ENCODE peak calls at places on chromosome 1, in eight cellular contexts. E is GM23248, M is cardiac muscle cell, O is IMR-90, I is uterus, Z is psoas muscle, F is epithelial cell of prostate, G is mesenchymal stem cell. C is an unnamed sample.

GRCh38 chr1:119141020-119141424 is 569 bp upstream of the WARS2 start:
- DNase-seq in E (peak), M (no peak), O (no peak), I (peak), Z (no peak), F (no peak), G (no peak), C (no peak)

GRCh38 chr1:8689431-8690252 is 127.8 kb downstream of the RERE start:
- DNase-seq in E (no peak), M (no peak), O (no peak), I (no peak), Z (no peak), F (no peak), G (no peak), C (no peak)

GRCh38 chr1:162179121-162179520 is 109.6 kb downstream of the NOS1AP start:
- DNase-seq in E (no peak), M (no peak), O (no peak), I (no peak), Z (no peak), F (peak), G (no peak), C (no peak)

GRCh38 chr1:39737546-39738169 is 1.0 kb upstream of the PPIE start:
- DNase-seq in E (peak), M (no peak), O (peak), I (no peak), Z (no peak), F (no peak), G (peak), C (no peak)

GRCh38 chr1:52348704-52349301 is 17.2 kb downstream of the CC2D1B start:
- DNase-seq in E (peak), M (peak), O (peak), I (no peak), Z (no peak), F (no peak), G (peak), C (peak)

GRCh38 chr1:119611701-119612113 is 36.4 kb downstream of the ZNF697 start:
- DNase-seq in E (peak), M (peak), O (no peak), I (peak), Z (peak), F (no peak), G (peak), C (peak)

GRCh38 chr1:16905112-16905855 is 9.5 kb downstream of the RNU1-2 start:
- DNase-seq in E (peak), M (peak), O (peak), I (no peak), Z (no peak), F (peak), G (peak), C (no peak)

GRCh38 chr1:244329591-244330317 is 122.0 kb downstream of the ADSS2 start:
- DNase-seq in E (no peak), M (no peak), O (no peak), I (no peak), Z (no peak), F (peak), G (no peak), C (no peak)

GRCh38 chr1:17569200-17570139 is 30.0 kb downstream of the ARHGEF10L start:
- DNase-seq in E (peak), M (peak), O (peak), I (peak), Z (peak), F (no peak), G (peak), C (no peak)

GRCh38 chr1:213976665-213977485 is 10.9 kb upstream of the PROX1 start:
- DNase-seq in E (no peak), M (no peak), O (no peak), I (no peak), Z (no peak), F (no peak), G (no peak), C (no peak)

GRCh38 chr1:189205863-189206262 is 1271.8 kb downstream of the BRINP3 start:
- DNase-seq in E (no peak), M (no peak), O (peak), I (no peak), Z (no peak), F (no peak), G (no peak), C (no peak)

GRCh38 chr1:97630968-97631367 is 289.9 kb downstream of the DPYD start:
- DNase-seq in E (no peak), M (peak), O (no peak), I (no peak), Z (no peak), F (no peak), G (peak), C (no peak)

GRCh38 chr1:54582566-54583306 is 34.7 kb downstream of the ACOT11 start:
- DNase-seq in E (no peak), M (no peak), O (no peak), I (no peak), Z (no peak), F (no peak), G (no peak), C (no peak)

GRCh38 chr1:33512612-33513011 is 40.2 kb downstream of the ZSCAN20 start:
- DNase-seq in E (no peak), M (no peak), O (no peak), I (no peak), Z (no peak), F (peak), G (no peak), C (no peak)

GRCh38 chr1:48878191-48878940 is 101.7 kb upstream of the BEND5 start:
- DNase-seq in E (peak), M (no peak), O (peak), I (no peak), Z (no peak), F (peak), G (peak), C (no peak)

GRCh38 chr1:245046764-245047163 is 108.0 kb upstream of the KIF26B start:
- DNase-seq in E (no peak), M (peak), O (no peak), I (no peak), Z (no peak), F (no peak), G (no peak), C (no peak)

GRCh38 chr1:235920596-235921375 is 54.1 kb upstream of the LYST start:
- DNase-seq in E (no peak), M (no peak), O (no peak), I (no peak), Z (no peak), F (no peak), G (no peak), C (no peak)
- H3K27ac ChIP-seq in E (peak), M (no peak), O (no peak), I (no peak), Z (no peak), F (peak), G (peak), C (no peak)

DNA sequence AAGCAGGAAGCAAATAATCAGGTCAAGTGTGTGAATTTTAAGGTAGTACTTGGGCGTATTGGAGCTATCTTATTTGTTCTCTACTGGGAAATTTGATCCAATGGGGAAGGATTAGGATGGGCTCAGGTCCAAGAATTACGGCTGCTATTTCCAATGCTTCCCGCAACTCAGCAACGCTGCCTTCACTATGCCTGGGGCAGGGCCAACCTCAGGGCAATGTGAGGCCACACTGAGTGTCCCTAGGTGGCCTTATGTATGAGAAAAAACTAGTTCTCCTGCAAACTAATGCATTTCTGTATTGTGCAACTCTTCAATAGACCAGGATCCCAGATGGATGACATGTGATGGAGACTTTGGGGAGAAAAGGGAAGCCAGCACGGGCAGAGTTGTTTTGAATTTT is 168.2 kb downstream of the DUSP10 start:
- DNase-seq in E (no peak), M (no peak), O (no peak), I (no peak), Z (peak), F (no peak), G (no peak), C (no peak)
- H3K27ac ChIP-seq in E (no peak), M (no peak), O (no peak), I (no peak), Z (no peak), F (no peak), G (no peak), C (no peak)

DNA sequence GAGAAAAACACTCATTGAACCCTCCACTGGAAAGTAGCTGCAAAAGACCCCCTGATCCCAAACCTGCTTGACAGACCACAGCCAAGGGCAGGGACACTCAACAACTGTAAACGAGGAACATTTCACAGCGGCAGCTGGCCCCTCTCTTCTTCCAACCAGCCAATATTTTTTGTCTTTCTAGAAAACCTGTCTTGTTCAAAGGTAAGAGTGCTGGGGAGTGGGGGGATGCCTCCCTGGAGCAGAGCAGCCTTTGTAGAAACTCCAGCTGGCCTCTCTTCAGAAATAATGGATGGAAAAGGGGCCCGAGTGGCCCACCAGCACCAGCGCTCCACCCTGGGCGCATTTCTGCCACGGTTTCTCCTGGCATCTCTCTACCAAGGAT is 384.0 kb downstream of the RRAGC start:
- DNase-seq in E (no peak), M (no peak), O (no peak), I (no peak), Z (no peak), F (no peak), G (no peak), C (no peak)
- H3K27ac ChIP-seq in E (no peak), M (no peak), O (no peak), I (no peak), Z (no peak), F (no peak), G (no peak), C (no peak)

DNA sequence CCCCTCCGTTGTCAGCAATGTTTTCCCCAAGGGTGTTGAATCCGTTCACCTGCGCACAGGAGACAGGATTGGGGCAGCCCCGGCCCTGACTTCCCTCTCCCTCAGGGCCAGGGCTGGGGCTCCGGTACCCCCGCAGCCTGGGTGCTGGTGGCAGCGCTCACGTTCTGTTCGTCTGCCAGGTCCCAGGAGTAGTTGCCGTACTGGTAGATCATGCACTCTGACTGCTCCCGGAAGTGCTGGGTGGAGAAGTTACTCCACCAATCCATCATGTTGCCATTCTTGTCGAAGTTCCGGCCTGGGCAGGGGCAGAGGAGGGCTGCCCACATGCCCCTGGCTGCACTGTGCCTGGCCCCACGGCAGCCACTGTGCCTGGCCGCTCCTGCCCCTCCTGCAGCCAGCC is 6.1 kb downstream of the PRXL2B start:
- DNase-seq in E (no peak), M (no peak), O (no peak), I (no peak), Z (no peak), F (no peak), G (no peak), C (no peak)
- H3K27ac ChIP-seq in E (no peak), M (no peak), O (no peak), I (no peak), Z (no peak), F (no peak), G (no peak), C (no peak)

GRCh38 chr1:36350659-36351171 is 27.3 kb upstream of the EVA1B start:
- DNase-seq in E (peak), M (no peak), O (peak), I (no peak), Z (no peak), F (no peak), G (peak), C (no peak)

GRCh38 chr1:36351222-36351977 is 28.0 kb upstream of the EVA1B start:
- DNase-seq in E (peak), M (no peak), O (peak), I (no peak), Z (no peak), F (no peak), G (peak), C (no peak)

GRCh38 chr1:36349839-36350238 is 26.4 kb upstream of the EVA1B start:
- DNase-seq in E (peak), M (no peak), O (no peak), I (no peak), Z (peak), F (no peak), G (peak), C (peak)

GRCh38 chr1:36346741-36347370 is 23.4 kb upstream of the EVA1B start:
- DNase-seq in E (no peak), M (no peak), O (no peak), I (no peak), Z (peak), F (no peak), G (no peak), C (no peak)

DNA sequence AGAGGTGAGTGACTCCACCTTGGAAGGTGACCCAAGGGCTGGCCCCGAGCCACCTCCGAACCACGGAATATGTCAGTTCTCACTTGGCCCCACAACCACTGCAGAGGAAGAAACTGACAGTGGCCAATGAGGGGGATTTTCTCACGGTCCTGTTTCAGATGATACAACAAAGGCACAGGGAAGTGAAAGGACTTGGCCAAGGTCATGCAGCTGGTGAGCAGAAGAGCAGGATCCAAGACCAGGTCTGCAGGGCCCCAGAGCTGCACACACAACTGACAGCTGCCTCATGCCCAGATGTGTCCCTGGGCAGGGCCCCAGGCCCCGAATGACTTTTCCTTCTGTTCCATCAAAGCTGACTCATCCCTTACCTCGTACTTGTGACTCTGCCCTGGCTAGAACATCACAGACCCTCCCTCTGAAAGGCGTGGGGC is 25.8 kb upstream of the EVA1B start:
- DNase-seq in E (peak), M (no peak), O (peak), I (no peak), Z (peak), F (no peak), G (peak), C (no peak)
- H3K27ac ChIP-seq in E (peak), M (no peak), O (peak), I (no peak), Z (peak), F (peak), G (peak), C (no peak)

GRCh38 chr1:160066829-160067720 is 2.9 kb downstream of the KCNJ10 start:
- DNase-seq in E (no peak), M (no peak), O (no peak), I (peak), Z (no peak), F (no peak), G (no peak), C (no peak)

GRCh38 chr1:160061376-160062100 is 8.4 kb downstream of the KCNJ10 start:
- DNase-seq in E (no peak), M (peak), O (no peak), I (no peak), Z (no peak), F (no peak), G (no peak), C (peak)

GRCh38 chr1:160064746-160065145 is 5.2 kb downstream of the KCNJ10 start:
- DNase-seq in E (no peak), M (no peak), O (no peak), I (no peak), Z (no peak), F (no peak), G (no peak), C (no peak)

GRCh38 chr1:160062134-160062533 is 7.8 kb downstream of the KCNJ10 start:
- DNase-seq in E (no peak), M (no peak), O (no peak), I (no peak), Z (no peak), F (no peak), G (no peak), C (peak)

GRCh38 chr1:160064164-160064563 is 5.8 kb downstream of the KCNJ10 start:
- DNase-seq in E (peak), M (no peak), O (no peak), I (no peak), Z (no peak), F (no peak), G (no peak), C (no peak)
- H3K27ac ChIP-seq in E (no peak), M (no peak), O (no peak), I (no peak), Z (no peak), F (no peak), G (no peak), C (peak)

GRCh38 chr1:237146247-237146646 is 104.3 kb downstream of the RYR2 start:
- DNase-seq in E (no peak), M (peak), O (peak), I (peak), Z (no peak), F (no peak), G (peak), C (no peak)
- H3K27ac ChIP-seq in E (no peak), M (peak), O (no peak), I (peak), Z (no peak), F (no peak), G (no peak), C (no peak)

C was measured in substantia nigra.